ENCODE peak calls at places on chromosomes 7 and 10, in four cellular contexts. F is CD8-positive, alpha-beta memory T cell; U is HS-27A; K is CD4-positive, alpha-beta T cell. M is an unnamed sample.
A peak's percentile ranks its signal among the peaks of the same experiment; 100 is the strongest.

GRCh38 chr10:1297566-1298301 is 241.5 kb downstream of the WDR37 start:
- DNase-seq in K (no peak), U (no peak), F (no peak), M (no peak)

GRCh38 chr10:61943699-61944444 is 42.4 kb downstream of the ARID5B start:
- DNase-seq in U (no peak), F (no peak), K (no peak), M (no peak)

GRCh38 chr7:48366096-48366495 is 194.8 kb downstream of the ABCA13 start:
- DNase-seq in U (no peak), K (no peak), F (no peak), M (no peak)

GRCh38 chr7:151710646-151711434 is 166.1 kb downstream of the PRKAG2 start:
- DNase-seq in F (no peak), U (no peak), K (no peak), M (no peak)

GRCh38 chr7:97009753-97010732 is 4.7 kb downstream of the DLX6 start:
- DNase-seq in K (no peak), F (no peak), U (no peak), M (no peak)

GRCh38 chr10:119517235-119518141 is 25.0 kb downstream of the RGS10 start:
- DNase-seq in K (peak; percentile 45), F (peak; percentile 69), U (no peak), M (no peak)

GRCh38 chr7:38318803-38319416 is 45.5 kb upstream of the TARP start:
- DNase-seq in K (no peak), U (no peak), F (no peak), M (no peak)

GRCh38 chr7:91789086-91789485 is 91.4 kb downstream of the MTERF1 start:
- DNase-seq in K (no peak), U (no peak), F (no peak), M (no peak)

GRCh38 chr10:102710604-102711003 is 3.6 kb downstream of the ARL3 start:
- DNase-seq in K (no peak), U (no peak), F (no peak), M (peak; percentile 4)

GRCh38 chr7:137992738-137993394 is 9.0 kb downstream of the CREB3L2 start:
- DNase-seq in K (no peak), U (no peak), F (no peak), M (no peak)

GRCh38 chr7:99958564-99959227 is 17.1 kb downstream of the AZGP1 start:
- DNase-seq in K (no peak), U (no peak), F (no peak), M (no peak)

GRCh38 chr7:129919492-129919891 is 33.3 kb downstream of the UBE2H start:
- DNase-seq in U (no peak), K (no peak), F (no peak), M (no peak)

GRCh38 chr7:40546616-40547501 is 412.1 kb downstream of the SUGCT start:
- DNase-seq in K (no peak), U (no peak), F (no peak), M (no peak)

GRCh38 chr10:2610946-2611345 is 456.4 kb upstream of the PFKP start:
- DNase-seq in U (no peak), F (no peak), K (no peak), M (no peak)

GRCh38 chr10:27504897-27505457 is 873 bp downstream of the RAB18 start:
- DNase-seq in U (no peak), F (no peak), K (no peak), M (no peak)

GRCh38 chr7:124246262-124246863 is 213.5 kb upstream of the TMEM229A start:
- DNase-seq in U (no peak), F (no peak), K (no peak), M (no peak)

GRCh38 chr7:102425639-102426267 is 7.6 kb upstream of the ORAI2 start:
- DNase-seq in U (no peak), F (peak; percentile 91), K (peak; percentile 74), M (no peak)

GRCh38 chr7:84022686-84023308 is 171.8 kb downstream of the SEMA3A start:
- DNase-seq in F (no peak), K (no peak), U (no peak), M (no peak)

GRCh38 chr7:8881916-8882315 is 448.5 kb downstream of the NXPH1 start:
- DNase-seq in F (no peak), K (no peak), U (no peak), M (no peak)

GRCh38 chr7:27739301-27739913 is 555 bp upstream of the TAX1BP1 start:
- DNase-seq in F (no peak), U (no peak), K (no peak), M (no peak)

GRCh38 chr7:55260671-55261385 is 104.3 kb upstream of the LANCL2 start:
- DNase-seq in U (no peak), F (no peak), K (no peak), M (peak; percentile 43)